ENCODE peak calls at places on chromosomes 16 and 17, in six cellular contexts. L, N, A, K, O and F are unnamed samples. For H3K4me1, the result is how much of the 10 kb centered on the place peaks cover.

GRCh38 chr16:19926449-19927390 is 42.1 kb upstream of the GPRC5B start:
- DNase-seq in L (no peak), N (no peak), A (peak), K (peak), O (peak), F (peak)

GRCh38 chr17:82544431-82545070 is 25.0 kb downstream of the FOXK2 start:
- DNase-seq in L (no peak), N (no peak), A (no peak), K (no peak), O (no peak), F (no peak)

GRCh38 chr17:4474093-4474492 is 24.6 kb upstream of the SPNS2 start:
- DNase-seq in L (no peak), N (no peak), A (no peak), K (no peak), O (no peak), F (no peak)

GRCh38 chr17:40124279-40125141 is 2.7 kb downstream of the MSL1 start:
- DNase-seq in L (no peak), N (no peak), A (peak), K (peak), O (peak), F (no peak)

GRCh38 chr16:4990415-4990814 is 32.3 kb downstream of the SEC14L5 start:
- DNase-seq in L (no peak), N (no peak), A (no peak), K (no peak), O (no peak), F (no peak)

GRCh38 chr17:27807567-27808470 is 7.5 kb upstream of the NOS2 start:
- DNase-seq in L (no peak), N (no peak), A (no peak), K (no peak), O (no peak), F (no peak)

GRCh38 chr17:81869221-81870154 is 1.6 kb downstream of the ARHGDIA start:
- DNase-seq in L (no peak), N (peak), A (no peak), K (peak), O (peak), F (peak)

GRCh38 chr16:56102159-56102798 is 89.0 kb upstream of the GNAO1 start:
- DNase-seq in L (no peak), N (no peak), A (no peak), K (no peak), O (peak), F (no peak)

GRCh38 chr16:65469116-65469515 is 347.3 kb upstream of the CDH11 start:
- DNase-seq in L (no peak), N (no peak), A (no peak), K (no peak), O (no peak), F (no peak)

GRCh38 chr17:38351412-38352222 is at the start of gene SOCS7:
- DNase-seq in L (peak), N (peak), A (peak), K (peak), O (peak), F (peak)

GRCh38 chr17:13864551-13864950 is 204.8 kb upstream of the COX10 start:
- DNase-seq in L (no peak), N (no peak), A (peak), K (peak), O (no peak), F (no peak)

GRCh38 chr16:64977211-64977920 is 144.5 kb downstream of the CDH11 start:
- DNase-seq in L (no peak), N (no peak), A (no peak), K (no peak), O (no peak), F (no peak)

GRCh38 chr17:14211778-14212177 is 24.9 kb downstream of the CDRT15 start:
- DNase-seq in L (no peak), N (peak), A (no peak), K (no peak), O (no peak), F (peak)

GRCh38 chr17:66994943-66995535 is 30.5 kb downstream of the CACNG4 start:
- DNase-seq in L (no peak), N (no peak), A (no peak), K (no peak), O (no peak), F (no peak)

GRCh38 chr17:43025290-43025657 is 243 bp downstream of the RND2 start:
- DNase-seq in L (no peak), N (no peak), A (no peak), K (no peak), O (peak), F (peak)

GRCh38 chr17:57259817-57260216 is 3.5 kb downstream of the MSI2 start:
- DNase-seq in L (no peak), N (peak), A (no peak), K (no peak), O (no peak), F (no peak)

GRCh38 chr16:68246671-68247070 is 1.5 kb downstream of the PLA2G15 start:
- DNase-seq in L (no peak), N (no peak), A (no peak), K (no peak), O (no peak), F (no peak)

GRCh38 chr17:12996941-12997340 is 20.9 kb downstream of the ELAC2 start:
- DNase-seq in L (no peak), N (no peak), A (no peak), K (no peak), O (no peak), F (no peak)

GRCh38 chr16:89574681-89575246 is 794 bp upstream of the CPNE7 start:
- DNase-seq in L (no peak), N (peak), A (peak), K (peak), O (peak), F (peak)

GRCh38 chr16:3950343-3951193 is 70.1 kb upstream of the CREBBP start:
- DNase-seq in L (no peak), N (no peak), A (peak), K (peak), O (no peak), F (no peak)

GRCh38 chr17:34556951-34557350 is 22.4 kb upstream of the TMEM132E start:
- DNase-seq in L (no peak), N (no peak), A (no peak), K (no peak), O (no peak), F (no peak)

GRCh38 chr16:17375388-17376304 is 95.1 kb downstream of the XYLT1 start:
- DNase-seq in L (no peak), N (no peak), A (no peak), K (no peak), O (no peak), F (no peak)

GRCh38 chr16:14501331-14502255 is 128.5 kb downstream of the PARN start:
- DNase-seq in L (no peak), N (peak), A (peak), K (peak), O (peak), F (peak)

GRCh38 chr16:64428463-64428862 is 693.4 kb downstream of the CDH11 start:
- DNase-seq in L (no peak), N (no peak), A (peak), K (peak), O (no peak), F (no peak)

GRCh38 chr17:1490643-1491405 is 1.7 kb downstream of the MYO1C start:
- DNase-seq in L (no peak), N (peak), A (no peak), K (peak), O (peak), F (peak)

GRCh38 chr17:72587156-72587555 is 466.3 kb downstream of the SOX9 start:
- DNase-seq in L (no peak), N (no peak), A (no peak), K (no peak), O (no peak), F (no peak)

GRCh38 chr17:43641416-43641815 is 20.3 kb downstream of the MEOX1 start:
- DNase-seq in L (no peak), N (no peak), A (no peak), K (no peak), O (no peak), F (no peak)

GRCh38 chr17:44187131-44187899 is 543 bp downstream of the TMUB2 start:
- DNase-seq in L (no peak), N (peak), A (peak), K (peak), O (no peak), F (no peak)

GRCh38 chr17:83100220-83100852 is 20.9 kb downstream of the METRNL start:
- DNase-seq in L (no peak), N (no peak), A (no peak), K (no peak), O (no peak), F (no peak)

GRCh38 chr16:21523411-21524067 is 75.8 kb upstream of the METTL9 start:
- DNase-seq in L (no peak), N (no peak), A (no peak), K (no peak), O (no peak), F (no peak)

GRCh38 chr17:28467456-28468025 is 5.9 kb upstream of the SLC13A2 start:
- DNase-seq in L (no peak), N (no peak), A (peak), K (peak), O (no peak), F (no peak)

GRCh38 chr17:57939797-57940196 is 15.4 kb downstream of the CUEDC1 start:
- DNase-seq in L (no peak), N (no peak), A (no peak), K (no peak), O (no peak), F (no peak)

DNA sequence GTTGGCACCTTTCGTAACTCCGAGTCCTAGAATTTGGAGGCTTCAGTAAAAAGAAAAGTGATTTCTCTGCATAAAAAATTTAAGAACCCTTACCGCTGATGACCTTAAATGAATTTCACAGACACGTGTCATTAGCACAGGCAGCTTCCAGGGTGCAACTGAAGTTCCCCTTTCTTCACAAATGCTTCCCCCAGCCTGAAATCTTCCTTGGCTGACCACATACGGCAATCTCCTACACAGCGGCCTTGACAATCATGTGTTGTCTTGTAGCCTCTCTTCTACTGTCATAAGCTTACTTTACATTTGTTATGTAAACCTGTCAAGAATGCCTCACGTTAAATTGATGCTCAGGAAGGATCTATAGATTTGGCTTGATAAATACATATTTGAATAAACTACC is 193.8 kb downstream of the RPTOR start:
- DNase-seq in L (no peak), N (no peak), A (no peak), K (no peak), O (no peak), F (no peak)
- H3K4me1 ChIP-seq in L (under half), N (under half), A (under half), K (under half), O (under half), F (under half)

GRCh38 chr16:86670835-86671234 is 92.5 kb downstream of the FOXL1 start:
- DNase-seq in L (no peak), N (no peak), A (no peak), K (no peak), O (no peak), F (no peak)

GRCh38 chr16:86671486-86672214 is 93.3 kb downstream of the FOXL1 start:
- DNase-seq in L (no peak), N (no peak), A (peak), K (peak), O (no peak), F (no peak)

GRCh38 chr16:86668136-86668535 is 89.8 kb downstream of the FOXL1 start:
- DNase-seq in L (no peak), N (no peak), A (peak), K (peak), O (peak), F (peak)

GRCh38 chr16:86669937-86670772 is 91.8 kb downstream of the FOXL1 start:
- DNase-seq in L (no peak), N (no peak), A (peak), K (peak), O (no peak), F (no peak)

GRCh38 chr16:86669285-86669805 is 91.0 kb downstream of the FOXL1 start:
- DNase-seq in L (no peak), N (no peak), A (no peak), K (no peak), O (no peak), F (no peak)
- H3K27ac ChIP-seq in L (no peak), N (no peak), A (peak), K (no peak), O (no peak), F (no peak)

GRCh38 chr17:8720596-8720995 is 24.0 kb downstream of the CCDC42 start:
- DNase-seq in L (no peak), N (no peak), A (no peak), K (no peak), O (no peak), F (no peak)

GRCh38 chr17:8718001-8718563 is 26.6 kb downstream of the CCDC42 start:
- DNase-seq in L (no peak), N (no peak), A (no peak), K (no peak), O (no peak), F (no peak)

GRCh38 chr17:8724451-8724850 is 20.2 kb downstream of the CCDC42 start:
- DNase-seq in L (no peak), N (no peak), A (no peak), K (no peak), O (peak), F (no peak)

GRCh38 chr17:8713878-8714277 is 30.8 kb downstream of the CCDC42 start:
- DNase-seq in L (no peak), N (no peak), A (no peak), K (no peak), O (no peak), F (no peak)

GRCh38 chr17:8719291-8720246 is 25.1 kb downstream of the CCDC42 start:
- DNase-seq in L (no peak), N (no peak), A (no peak), K (no peak), O (no peak), F (no peak)
- H3K4ac ChIP-seq in L (no peak), N (no peak), A (no peak), K (no peak), O (no peak), F (no peak)

GRCh38 chr16:70523013-70523620 is at the start of gene COG4:
- DNase-seq in L (peak), N (peak), A (peak), K (peak), O (peak), F (peak)
- H3K4me1 ChIP-seq in L (under half), N (under half), A (under half), K (under half), O (under half), F (under half)